ENCODE peak calls at places on chromosome 1, in four cellular contexts. One of them, this sample, is unnamed.

GRCh38 chr1:38451541-38451993 is 405.0 kb upstream of the POU3F1 start:
- DNase-seq in dorsolateral prefrontal cortex: peak; percentile 75
- DNase-seq in A549: no peak
- DNase-seq in fibroblast of mammary gland: no peak
- DNase-seq in this sample: no peak

GRCh38 chr1:22262583-22262982 is 119.7 kb upstream of the WNT4 start:
- DNase-seq in dorsolateral prefrontal cortex: no peak
- DNase-seq in fibroblast of mammary gland: no peak
- DNase-seq in A549: no peak
- DNase-seq in this sample: no peak

GRCh38 chr1:33698316-33699035 is 165.4 kb upstream of the HMGB4 start:
- DNase-seq in dorsolateral prefrontal cortex: no peak
- DNase-seq in A549: no peak
- DNase-seq in fibroblast of mammary gland: no peak
- DNase-seq in this sample: no peak

GRCh38 chr1:165144757-165145397 is 211.6 kb downstream of the LMX1A start:
- DNase-seq in fibroblast of mammary gland: peak; percentile 61
- DNase-seq in A549: no peak
- DNase-seq in dorsolateral prefrontal cortex: peak; percentile 61
- DNase-seq in this sample: peak; percentile 73

GRCh38 chr1:53792751-53793150 is 45.3 kb downstream of the NDC1 start:
- DNase-seq in fibroblast of mammary gland: no peak
- DNase-seq in dorsolateral prefrontal cortex: no peak
- DNase-seq in A549: no peak
- DNase-seq in this sample: no peak

GRCh38 chr1:151833172-151833571 is 1.6 kb upstream of the RORC start:
- DNase-seq in A549: no peak
- DNase-seq in dorsolateral prefrontal cortex: no peak
- DNase-seq in fibroblast of mammary gland: no peak
- DNase-seq in this sample: no peak

GRCh38 chr1:201648066-201648910 is 109.4 kb downstream of the NAV1 start:
- DNase-seq in A549: peak; percentile 64
- DNase-seq in fibroblast of mammary gland: peak; percentile 79
- DNase-seq in dorsolateral prefrontal cortex: peak; percentile 45
- DNase-seq in this sample: peak; percentile 46

GRCh38 chr1:236185687-236186086 is 43.3 kb downstream of the GPR137B start:
- DNase-seq in A549: no peak
- DNase-seq in fibroblast of mammary gland: no peak
- DNase-seq in dorsolateral prefrontal cortex: no peak
- DNase-seq in this sample: no peak

GRCh38 chr1:78490861-78491310 is at the start of gene PTGFR:
- DNase-seq in A549: no peak
- DNase-seq in dorsolateral prefrontal cortex: no peak
- DNase-seq in fibroblast of mammary gland: peak; percentile 40
- DNase-seq in this sample: peak; percentile 46

GRCh38 chr1:78617615-78618026 is 2.6 kb upstream of the IFI44L start:
- DNase-seq in A549: peak; percentile 13
- DNase-seq in fibroblast of mammary gland: peak; percentile 86
- DNase-seq in dorsolateral prefrontal cortex: peak; percentile 69
- DNase-seq in this sample: peak; percentile 67

GRCh38 chr1:239112092-239112491 is 274.3 kb upstream of the CHRM3 start:
- DNase-seq in dorsolateral prefrontal cortex: no peak
- DNase-seq in fibroblast of mammary gland: no peak
- DNase-seq in A549: no peak
- DNase-seq in this sample: no peak

GRCh38 chr1:180169641-180170155 is 15.0 kb downstream of the QSOX1 start:
- DNase-seq in fibroblast of mammary gland: no peak
- DNase-seq in dorsolateral prefrontal cortex: no peak
- DNase-seq in A549: no peak
- DNase-seq in this sample: no peak

GRCh38 chr1:158112994-158113758 is 67.5 kb upstream of the CD1D start:
- DNase-seq in A549: peak; percentile 63
- DNase-seq in dorsolateral prefrontal cortex: no peak
- DNase-seq in fibroblast of mammary gland: peak; percentile 20
- DNase-seq in this sample: peak; percentile 75
- TF ChIP-seq CTCF in A549: peak; percentile 87
- TF ChIP-seq CTCF in dorsolateral prefrontal cortex: peak; percentile 33
- TF ChIP-seq CTCF in fibroblast of mammary gland: no peak
- TF ChIP-seq CTCF in this sample: peak; percentile 69

GRCh38 chr1:67988066-67988465 is 62.4 kb downstream of the DIRAS3 start:
- DNase-seq in dorsolateral prefrontal cortex: no peak
- DNase-seq in A549: no peak
- DNase-seq in fibroblast of mammary gland: peak; percentile 49
- DNase-seq in this sample: no peak

GRCh38 chr1:67980028-67980427 is 70.4 kb downstream of the DIRAS3 start:
- DNase-seq in A549: no peak
- DNase-seq in dorsolateral prefrontal cortex: no peak
- DNase-seq in fibroblast of mammary gland: peak; percentile 52
- DNase-seq in this sample: no peak

GRCh38 chr1:67987046-67987799 is 63.2 kb downstream of the DIRAS3 start:
- DNase-seq in A549: peak; percentile 20
- DNase-seq in dorsolateral prefrontal cortex: no peak
- DNase-seq in fibroblast of mammary gland: peak; percentile 99
- DNase-seq in this sample: no peak

GRCh38 chr1:67979532-67979931 is 70.9 kb downstream of the DIRAS3 start:
- DNase-seq in fibroblast of mammary gland: no peak
- DNase-seq in dorsolateral prefrontal cortex: no peak
- DNase-seq in A549: peak; percentile 10
- DNase-seq in this sample: no peak

GRCh38 chr1:67983867-67984266 is 66.6 kb downstream of the DIRAS3 start:
- DNase-seq in A549: no peak
- DNase-seq in dorsolateral prefrontal cortex: no peak
- DNase-seq in fibroblast of mammary gland: no peak
- DNase-seq in this sample: no peak
- TF ChIP-seq CTCF in A549: no peak
- TF ChIP-seq CTCF in dorsolateral prefrontal cortex: no peak
- TF ChIP-seq CTCF in fibroblast of mammary gland: no peak
- TF ChIP-seq CTCF in this sample: no peak

GRCh38 chr1:20640183-20640597 is 6.9 kb downstream of the PINK1 start:
- DNase-seq in dorsolateral prefrontal cortex: peak; percentile 60
- DNase-seq in A549: peak; percentile 54
- DNase-seq in fibroblast of mammary gland: peak; percentile 65
- DNase-seq in this sample: peak; percentile 49
- TF ChIP-seq CTCF in dorsolateral prefrontal cortex: peak; percentile 87
- TF ChIP-seq CTCF in A549: peak; percentile 83
- TF ChIP-seq CTCF in fibroblast of mammary gland: peak; percentile 77
- TF ChIP-seq CTCF in this sample: peak; percentile 74

GRCh38 chr1:160884579-160884978 is 401 bp downstream of the ITLN1 start:
- DNase-seq in fibroblast of mammary gland: no peak
- DNase-seq in A549: no peak
- DNase-seq in dorsolateral prefrontal cortex: no peak
- DNase-seq in this sample: peak; percentile 24
- TF ChIP-seq CTCF in fibroblast of mammary gland: no peak
- TF ChIP-seq CTCF in A549: no peak
- TF ChIP-seq CTCF in dorsolateral prefrontal cortex: no peak
- TF ChIP-seq CTCF in this sample: peak; percentile 29

DNA sequence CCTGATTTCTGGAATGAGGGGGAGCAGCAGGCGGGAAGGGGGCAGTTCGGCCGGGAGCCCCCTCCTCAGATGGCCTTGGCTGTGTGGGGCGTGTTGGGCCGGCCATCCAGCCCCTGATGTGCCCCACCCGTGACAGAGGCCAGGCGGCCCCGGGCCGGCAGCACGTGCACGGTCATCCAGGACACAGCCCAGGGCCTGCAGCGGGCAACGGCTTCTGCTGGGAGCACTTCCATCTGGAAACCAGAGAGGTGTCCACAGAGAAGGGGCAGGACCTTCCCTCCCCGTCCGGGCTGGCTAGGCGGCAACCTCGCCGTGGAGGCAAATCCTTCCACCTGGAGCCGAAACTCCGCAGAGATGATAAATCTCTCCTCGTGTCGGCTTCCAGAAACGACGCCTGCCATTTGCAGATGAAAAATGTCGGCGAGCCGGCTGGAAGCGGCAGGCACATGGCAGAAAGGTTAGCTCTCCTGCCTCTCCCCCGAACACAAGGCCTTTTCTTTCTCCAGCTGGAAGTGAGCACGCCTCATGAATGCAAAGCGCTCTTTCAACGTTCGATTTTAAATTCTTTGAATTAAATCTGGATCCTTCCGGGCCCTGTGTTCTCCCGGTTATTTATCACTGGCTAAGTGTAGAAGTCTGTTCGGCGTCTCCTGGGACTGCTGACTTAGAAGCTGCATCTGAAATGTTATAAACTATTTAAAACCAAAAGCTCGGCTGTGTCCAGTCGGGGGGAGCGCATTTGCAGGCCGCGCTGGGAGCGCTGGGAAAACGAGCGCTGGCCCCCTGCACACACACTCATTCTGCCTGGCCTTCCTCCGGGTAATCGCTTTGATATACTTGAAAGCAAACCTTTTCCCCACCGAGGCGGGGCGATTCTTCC is 9.4 kb upstream of the ACTRT2 start:
- DNase-seq in dorsolateral prefrontal cortex: peak; percentile 31
- DNase-seq in A549: no peak
- DNase-seq in fibroblast of mammary gland: no peak
- DNase-seq in this sample: no peak
- TF ChIP-seq CTCF in dorsolateral prefrontal cortex: no peak
- TF ChIP-seq CTCF in A549: no peak
- TF ChIP-seq CTCF in fibroblast of mammary gland: no peak
- TF ChIP-seq CTCF in this sample: no peak

GRCh38 chr1:14420686-14421085 is 177.8 kb upstream of the KAZN start:
- DNase-seq in A549: no peak
- DNase-seq in fibroblast of mammary gland: no peak
- DNase-seq in dorsolateral prefrontal cortex: no peak
- DNase-seq in this sample: no peak

GRCh38 chr1:14412235-14412634 is 186.2 kb upstream of the KAZN start:
- DNase-seq in dorsolateral prefrontal cortex: no peak
- DNase-seq in fibroblast of mammary gland: no peak
- DNase-seq in A549: no peak
- DNase-seq in this sample: no peak

GRCh38 chr1:14413809-14414208 is 184.7 kb upstream of the KAZN start:
- DNase-seq in A549: no peak
- DNase-seq in fibroblast of mammary gland: peak; percentile 50
- DNase-seq in dorsolateral prefrontal cortex: peak; percentile 55
- DNase-seq in this sample: no peak

GRCh38 chr1:14415396-14415795 is 183.1 kb upstream of the KAZN start:
- DNase-seq in A549: no peak
- DNase-seq in dorsolateral prefrontal cortex: no peak
- DNase-seq in fibroblast of mammary gland: no peak
- DNase-seq in this sample: no peak
- TF ChIP-seq CTCF in A549: no peak
- TF ChIP-seq CTCF in dorsolateral prefrontal cortex: no peak
- TF ChIP-seq CTCF in fibroblast of mammary gland: peak; percentile 27
- TF ChIP-seq CTCF in this sample: no peak

GRCh38 chr1:15035236-15035635 is 118.3 kb upstream of the TMEM51 start:
- DNase-seq in fibroblast of mammary gland: no peak
- DNase-seq in dorsolateral prefrontal cortex: no peak
- DNase-seq in A549: no peak
- DNase-seq in this sample: no peak

GRCh38 chr1:15036101-15036500 is 117.4 kb upstream of the TMEM51 start:
- DNase-seq in A549: no peak
- DNase-seq in dorsolateral prefrontal cortex: no peak
- DNase-seq in fibroblast of mammary gland: no peak
- DNase-seq in this sample: no peak

GRCh38 chr1:15034656-15035055 is 118.9 kb upstream of the TMEM51 start:
- DNase-seq in A549: no peak
- DNase-seq in fibroblast of mammary gland: no peak
- DNase-seq in dorsolateral prefrontal cortex: no peak
- DNase-seq in this sample: no peak

GRCh38 chr1:15031251-15031930 is 122.2 kb upstream of the TMEM51 start:
- DNase-seq in fibroblast of mammary gland: peak; percentile 22
- DNase-seq in A549: no peak
- DNase-seq in dorsolateral prefrontal cortex: no peak
- DNase-seq in this sample: no peak

DNA sequence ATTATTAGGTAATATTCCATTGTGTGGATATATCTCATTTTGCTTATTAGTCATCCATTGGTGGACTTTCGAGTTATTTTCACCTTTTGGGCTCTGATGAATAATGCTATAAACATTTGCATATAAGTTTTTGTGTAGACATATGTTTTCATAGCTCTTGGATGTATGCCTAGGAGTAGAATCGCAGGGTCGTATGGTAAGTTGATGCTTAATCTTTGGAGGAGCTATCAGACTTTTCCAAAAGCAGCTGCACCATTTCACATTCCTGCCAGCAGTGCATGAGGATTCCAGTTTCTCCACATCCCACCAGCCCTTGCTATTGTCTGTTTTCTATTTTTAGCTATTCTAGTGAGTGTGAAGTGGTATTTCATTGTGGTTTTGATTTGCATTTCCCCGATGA is 120.3 kb upstream of the TMEM51 start:
- DNase-seq in fibroblast of mammary gland: peak; percentile 20
- DNase-seq in A549: no peak
- DNase-seq in dorsolateral prefrontal cortex: no peak
- DNase-seq in this sample: no peak
- TF ChIP-seq CTCF in fibroblast of mammary gland: peak; percentile 35
- TF ChIP-seq CTCF in A549: no peak
- TF ChIP-seq CTCF in dorsolateral prefrontal cortex: no peak
- TF ChIP-seq CTCF in this sample: no peak